ENCODE peak calls at places on chromosome 22, in ten cellular contexts. P, I, D, Y, T, M, Z, U, S and Q are unnamed samples. For H3K27me3, the result is how much of the 10 kb centered on the place peaks cover.

GRCh38 chr22:20016734-20017621 is at the start of gene ARVCF:
- DNase-seq in S (peak), Y (peak), U (peak), P (peak), M (peak), Z (peak), I (peak), D (peak), T (peak), Q (peak)

GRCh38 chr22:46075764-46076531 is 74.4 kb upstream of the PPARA start:
- DNase-seq in Y (no peak), T (no peak), M (no peak), S (peak), I (no peak), P (no peak), U (peak), D (peak), Z (no peak), Q (no peak)

GRCh38 chr22:43375951-43376455 is 32.8 kb upstream of the SCUBE1 start:
- DNase-seq in S (no peak), P (no peak), Z (no peak), Y (no peak), I (no peak), D (no peak), T (peak), M (no peak), U (no peak), Q (no peak)

GRCh38 chr22:31628362-31628761 is 33.7 kb downstream of the PISD start:
- DNase-seq in M (no peak), P (no peak), T (no peak), Y (no peak), S (no peak), U (no peak), Z (no peak), D (no peak), I (no peak), Q (no peak)

GRCh38 chr22:19824197-19825015 is 30.3 kb downstream of the GNB1L start:
- DNase-seq in S (no peak), Z (no peak), Y (no peak), P (no peak), D (peak), I (no peak), T (no peak), U (no peak), M (peak), Q (no peak)

GRCh38 chr22:44438056-44438455 is 60.0 kb downstream of the RTL6 start:
- DNase-seq in Y (no peak), P (peak), T (no peak), I (no peak), Z (no peak), D (peak), S (no peak), U (no peak), M (peak), Q (no peak)

GRCh38 chr22:34833982-34834510 is 231.9 kb upstream of the ISX start:
- DNase-seq in D (no peak), M (no peak), P (no peak), T (no peak), Z (no peak), S (no peak), I (no peak), U (no peak), Y (no peak), Q (no peak)

GRCh38 chr22:47192651-47193437 is 430.4 kb downstream of the TBC1D22A start:
- DNase-seq in T (no peak), S (no peak), P (no peak), Z (no peak), U (peak), D (peak), I (no peak), Y (no peak), M (no peak), Q (no peak)

GRCh38 chr22:22187299-22187698 is 57.3 kb upstream of the VPREB1 start:
- DNase-seq in Y (no peak), I (no peak), Z (no peak), U (no peak), S (no peak), D (no peak), M (no peak), P (no peak), T (no peak), Q (no peak)
- H3K27me3 ChIP-seq in Y (under half), I (under half), Z (under half), U (under half), S (under half), D (under half), M (half or more), P (half or more), T (under half), Q (under half)

GRCh38 chr22:39819429-39819828 is 74.1 kb downstream of the ENTHD1 start:
- DNase-seq in Z (no peak), I (no peak), T (no peak), D (no peak), M (no peak), U (no peak), Y (no peak), P (no peak), S (no peak), Q (no peak)
- H3K27me3 ChIP-seq in Z (under half), I (under half), T (under half), D (under half), M (under half), U (under half), Y (under half), P (under half), S (under half), Q (under half)

GRCh38 chr22:28329582-28330073 is 350.0 kb downstream of the TTC28 start:
- DNase-seq in Y (no peak), I (peak), S (no peak), P (no peak), U (no peak), Z (no peak), M (no peak), D (no peak), T (peak), Q (no peak)

GRCh38 chr22:28333106-28333505 is 346.5 kb downstream of the TTC28 start:
- DNase-seq in P (no peak), I (no peak), M (no peak), Y (no peak), D (no peak), T (no peak), S (no peak), Z (no peak), U (no peak), Q (no peak)

GRCh38 chr22:28332410-28332809 is 347.2 kb downstream of the TTC28 start:
- DNase-seq in M (no peak), U (no peak), D (no peak), Z (no peak), I (no peak), Y (no peak), T (peak), S (no peak), P (no peak), Q (no peak)

DNA sequence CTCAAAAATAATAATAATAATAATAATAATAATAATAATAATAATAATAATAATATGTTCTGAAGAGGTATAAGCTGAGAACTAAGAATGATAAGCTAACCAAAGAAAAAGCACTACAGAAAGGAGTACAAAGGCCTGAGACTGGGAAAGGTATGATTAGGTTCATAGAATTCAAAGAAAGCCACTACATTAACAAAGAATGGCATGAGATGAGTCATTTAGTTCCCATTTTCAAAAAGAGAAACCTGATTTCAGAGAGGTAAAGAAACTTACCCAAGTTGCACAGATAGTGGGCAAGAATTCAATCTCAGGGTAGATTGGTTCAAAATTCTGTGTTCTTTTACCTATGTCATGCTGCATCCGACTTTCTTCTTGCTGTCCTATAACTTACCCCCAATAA is 350.9 kb downstream of the TTC28 start:
- DNase-seq in Z (no peak), U (no peak), M (no peak), D (no peak), T (peak), S (no peak), Y (no peak), P (no peak), I (no peak), Q (peak)
- H3K27me3 ChIP-seq in Z (under half), U (under half), M (under half), D (under half), T (under half), S (under half), Y (under half), P (under half), I (under half), Q (under half)

GRCh38 chr22:26853071-26853470 is 195.7 kb downstream of the MIAT start:
- DNase-seq in I (no peak), M (no peak), P (no peak), S (no peak), Z (no peak), U (no peak), T (no peak), D (no peak), Y (no peak), Q (no peak)
- H3K27me3 ChIP-seq in I (under half), M (under half), P (under half), S (under half), Z (under half), U (under half), T (under half), D (under half), Y (under half), Q (under half)

GRCh38 chr22:50010676-50011446 is 1.7 kb downstream of the IL17REL start:
- DNase-seq in Y (no peak), I (no peak), D (peak), M (peak), U (peak), Z (no peak), P (no peak), S (no peak), T (no peak), Q (no peak)
- H3K27me3 ChIP-seq in Y (under half), I (under half), D (half or more), M (under half), U (under half), Z (half or more), P (half or more), S (under half), T (under half), Q (under half)